ENCODE peak calls at places on chromosomes 2 and 18, in six cellular contexts. I is IMR-90, Q is GM13977, X is GM23338, R is AG09319, C is body of pancreas. A is an unnamed sample.

GRCh38 chr2:3244486-3244885 is 133.1 kb downstream of the EIPR1 start:
- DNase-seq in I (no peak), Q (no peak), X (no peak), R (no peak), C (no peak), A (no peak)

GRCh38 chr2:116511426-116511825 is 1303.1 kb upstream of the DDX18 start:
- DNase-seq in I (no peak), Q (no peak), X (no peak), R (no peak), C (no peak), A (no peak)

GRCh38 chr2:46135936-46136335 is 161.3 kb upstream of the EPAS1 start:
- DNase-seq in I (peak; percentile 64), Q (no peak), X (no peak), R (no peak), C (no peak), A (no peak)

GRCh38 chr2:134796373-134796772 is 42.0 kb upstream of the ACMSD start:
- DNase-seq in I (no peak), Q (no peak), X (no peak), R (no peak), C (no peak), A (no peak)

GRCh38 chr2:54704688-54705605 is 18.5 kb upstream of the EML6 start:
- DNase-seq in I (peak; percentile 77), Q (peak; percentile 60), X (peak; percentile 65), R (no peak), C (no peak), A (no peak)

GRCh38 chr18:69250305-69251151 is 150.2 kb upstream of the DOK6 start:
- DNase-seq in I (peak; percentile 55), Q (no peak), X (no peak), R (peak; percentile 63), C (no peak), A (peak; percentile 70)

GRCh38 chr2:160062283-160063005 is at the start of gene PLA2R1:
- DNase-seq in I (peak; percentile 12), Q (no peak), X (peak; percentile 76), R (no peak), C (peak; percentile 30), A (no peak)

GRCh38 chr18:46439037-46439436 is 218.0 kb downstream of the LOXHD1 start:
- DNase-seq in I (no peak), Q (no peak), X (no peak), R (no peak), C (no peak), A (no peak)

GRCh38 chr2:70143314-70144150 is 47.3 kb downstream of the C2orf42 start:
- DNase-seq in I (peak; percentile 52), Q (no peak), X (peak; percentile 34), R (no peak), C (peak; percentile 55), A (no peak)

DNA sequence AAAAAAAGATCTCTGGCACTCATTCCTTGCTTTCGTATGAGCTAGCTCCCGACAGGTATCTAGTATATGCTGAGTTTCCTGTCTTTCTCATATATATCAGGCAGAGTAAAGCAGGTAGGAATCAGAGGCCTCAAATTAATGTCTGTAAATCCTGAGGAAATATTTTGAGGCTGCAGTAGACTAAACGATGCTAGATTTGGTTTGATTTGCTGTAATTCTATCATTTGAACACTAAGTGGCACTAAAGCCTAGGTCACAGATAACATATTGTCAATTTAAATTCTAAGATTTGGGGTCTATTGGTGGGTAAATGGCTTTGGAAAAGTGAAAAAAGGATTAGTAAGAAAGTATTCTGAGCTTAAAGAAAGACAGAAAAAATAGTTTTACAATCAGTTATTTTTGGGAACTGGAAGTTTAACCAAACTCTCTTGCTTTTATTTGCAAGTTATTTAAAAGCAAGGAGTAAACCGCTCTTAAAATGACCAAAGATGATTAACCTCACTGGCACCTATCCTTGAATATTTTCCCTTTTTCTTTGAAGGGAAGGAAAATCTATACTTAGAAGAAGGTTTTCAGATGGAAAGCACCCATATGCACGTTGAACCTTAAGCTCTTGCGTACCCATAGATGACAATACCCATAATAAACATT is 37.6 kb upstream of the SLC4A10 start:
- DNase-seq in I (peak; percentile 25), Q (peak; percentile 28), X (peak; percentile 63), R (no peak), C (no peak), A (peak; percentile 1)
- TF ChIP-seq CTCF in I (peak; percentile 69), Q (peak; percentile 64), X (peak; percentile 71), R (peak; percentile 57), C (peak; percentile 49), A (peak; percentile 61)

GRCh38 chr18:53153281-53153680 is 813.3 kb downstream of the DCC start:
- DNase-seq in I (no peak), Q (peak; percentile 4), X (peak; percentile 65), R (no peak), C (no peak), A (no peak)
- TF ChIP-seq CTCF in I (no peak), Q (peak; percentile 48), X (peak; percentile 72), R (no peak), C (no peak), A (no peak)

GRCh38 chr2:158460632-158461297 is 4.0 kb downstream of the PKP4 start:
- DNase-seq in I (no peak), Q (no peak), X (no peak), R (no peak), C (no peak), A (no peak)
- TF ChIP-seq CTCF in I (no peak), Q (no peak), X (no peak), R (peak; percentile 12), C (no peak), A (peak; percentile 27)

DNA sequence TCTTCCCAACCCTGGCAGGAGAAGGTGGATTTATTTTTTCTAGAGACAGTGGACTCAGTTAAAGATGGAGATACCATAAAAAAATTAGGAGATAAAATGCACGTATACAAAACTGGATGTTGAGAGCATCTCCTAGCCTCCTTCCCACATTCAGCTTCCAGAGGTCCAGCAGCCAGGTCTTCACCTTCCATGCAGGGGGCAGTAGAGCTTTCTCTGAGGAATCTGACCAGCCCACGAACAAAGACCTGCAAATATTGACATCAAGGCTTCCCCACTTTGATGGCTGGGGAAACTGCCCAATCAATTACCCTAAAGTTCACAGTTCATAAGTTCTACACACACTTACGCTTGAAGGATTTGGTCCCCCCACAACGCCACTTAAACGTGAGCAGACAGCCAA is 24.5 kb downstream of the AQP4 start:
- DNase-seq in I (no peak), Q (no peak), X (peak; percentile 51), R (no peak), C (no peak), A (no peak)
- TF ChIP-seq CTCF in I (no peak), Q (peak; percentile 2), X (peak; percentile 68), R (no peak), C (no peak), A (no peak)

GRCh38 chr18:7926526-7926925 is 359.4 kb downstream of the PTPRM start:
- DNase-seq in I (no peak), Q (no peak), X (peak; percentile 74), R (no peak), C (peak; percentile 53), A (no peak)
- TF ChIP-seq CTCF in I (peak; percentile 2), Q (no peak), X (peak; percentile 54), R (no peak), C (peak; percentile 56), A (no peak)

DNA sequence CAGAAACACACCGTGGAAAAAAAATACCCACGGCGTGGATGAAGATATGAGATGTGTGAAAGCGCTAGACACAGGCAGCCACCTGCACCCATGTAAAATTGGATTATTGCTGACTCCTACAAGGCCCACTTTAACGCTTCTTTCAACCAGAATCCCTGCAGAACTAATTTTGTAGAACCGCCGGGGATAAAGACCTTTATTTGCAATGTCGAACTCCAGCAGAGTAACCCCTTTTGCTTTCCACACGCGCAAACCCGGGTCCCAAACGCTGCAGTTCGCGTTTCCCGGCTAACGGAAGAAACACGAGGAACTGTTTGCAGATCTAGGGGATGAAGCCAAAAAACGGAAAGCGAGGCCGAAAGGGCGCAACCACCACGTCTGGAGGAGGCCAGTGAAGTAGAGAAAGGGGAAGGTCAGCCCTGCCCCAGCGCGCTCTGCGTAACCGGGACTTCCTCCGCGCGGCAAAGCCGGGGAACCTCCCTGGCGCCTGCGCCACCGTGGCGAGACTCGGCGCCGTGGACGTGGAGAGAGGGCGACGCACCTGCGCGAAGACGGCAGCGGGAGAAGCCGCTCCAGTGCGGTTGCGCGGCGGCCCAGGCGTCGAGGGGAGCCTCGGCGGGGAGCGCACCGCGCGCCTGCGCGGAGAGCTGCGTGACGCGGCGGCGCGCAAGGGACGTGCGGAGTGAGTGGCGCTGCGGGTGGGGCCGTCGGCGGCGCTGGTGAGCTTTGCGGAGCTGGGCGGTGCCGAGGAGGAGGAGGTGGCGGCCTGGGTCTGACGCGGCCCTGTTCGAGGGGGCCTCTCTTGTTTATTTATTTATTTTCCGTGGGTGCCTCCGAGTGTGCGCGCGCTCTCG is at the start of gene PPP1CB:
- DNase-seq in I (peak; percentile 96), Q (peak; percentile 94), X (peak; percentile 91), R (peak; percentile 94), C (peak; percentile 97), A (peak; percentile 84)
- TF ChIP-seq CTCF in I (peak; percentile 38), Q (peak; percentile 50), X (peak; percentile 19), R (peak; percentile 13), C (peak; percentile 68), A (no peak)

DNA sequence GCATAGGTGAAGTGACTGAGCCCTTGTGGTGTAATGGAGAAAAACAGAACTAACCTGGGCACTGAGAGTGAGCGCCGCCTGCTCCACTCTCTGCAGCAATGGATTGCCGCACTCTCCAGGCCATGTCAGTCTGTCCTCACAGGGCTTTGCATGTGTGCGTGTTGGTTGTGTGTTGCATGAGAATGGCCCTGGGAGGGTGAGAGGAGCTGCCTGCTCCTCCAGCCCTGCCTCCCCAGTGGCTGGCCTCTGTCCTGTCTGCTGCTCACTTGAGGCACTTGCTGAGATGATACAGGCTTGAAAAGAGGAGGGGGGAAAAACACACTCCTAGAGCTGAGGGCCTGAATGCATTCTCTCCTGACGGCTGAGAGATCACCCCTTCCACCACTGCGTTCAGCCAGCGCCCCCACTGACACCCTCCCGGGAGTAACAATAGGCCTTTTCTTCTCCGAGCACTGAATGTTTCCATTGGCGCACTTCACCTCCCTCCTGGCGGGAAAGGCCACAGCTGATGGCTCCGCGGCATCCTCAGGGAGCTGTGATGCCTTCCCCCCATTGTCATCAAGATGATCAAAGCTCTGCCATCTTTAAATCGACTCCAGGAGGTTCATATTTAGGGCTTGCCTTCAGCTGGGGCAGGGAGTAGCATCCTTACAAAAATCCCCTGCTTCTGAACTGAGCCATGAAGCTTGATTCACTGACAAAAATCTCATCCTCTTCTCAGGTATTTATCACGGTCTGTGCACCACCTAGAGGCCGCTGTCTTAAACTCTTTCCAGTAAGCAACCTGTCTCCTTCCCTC is 49.9 kb upstream of the DAPL1 start:
- DNase-seq in I (peak; percentile 74), Q (peak; percentile 50), X (peak; percentile 91), R (peak; percentile 44), C (peak; percentile 49), A (peak; percentile 24)
- TF ChIP-seq CTCF in I (peak; percentile 68), Q (peak; percentile 62), X (peak; percentile 78), R (peak; percentile 62), C (peak; percentile 56), A (peak; percentile 63)